ENCODE peak calls at places on chromosome 4, in five cellular contexts. One of them, this sample, is unnamed.

GRCh38 chr4:47209833-47210232 is 178.5 kb downstream of the GABRB1 start:
- DNase-seq in ovary: no peak
- DNase-seq in right lobe of liver: no peak
- DNase-seq in right cardiac atrium: no peak
- DNase-seq in K562: no peak
- DNase-seq in this sample: no peak

GRCh38 chr4:77225022-77225421 is 68.0 kb downstream of the CCNG2 start:
- DNase-seq in K562: no peak
- DNase-seq in right lobe of liver: no peak
- DNase-seq in ovary: no peak
- DNase-seq in right cardiac atrium: no peak
- DNase-seq in this sample: no peak

GRCh38 chr4:145679991-145680455 is at the start of gene C4orf51:
- DNase-seq in ovary: no peak
- DNase-seq in right lobe of liver: no peak
- DNase-seq in K562: no peak
- DNase-seq in right cardiac atrium: no peak
- DNase-seq in this sample: no peak

GRCh38 chr4:101347267-101347556 is at the start of gene PPP3CA:
- DNase-seq in right cardiac atrium: no peak
- DNase-seq in right lobe of liver: no peak
- DNase-seq in K562: no peak
- DNase-seq in ovary: no peak
- DNase-seq in this sample: no peak

GRCh38 chr4:955931-956381 is 17.4 kb downstream of the DGKQ start:
- DNase-seq in ovary: peak; percentile 9
- DNase-seq in K562: no peak
- DNase-seq in right lobe of liver: no peak
- DNase-seq in right cardiac atrium: no peak
- DNase-seq in this sample: peak; percentile 16

GRCh38 chr4:133921280-133922195 is 280.1 kb downstream of the PABPC4L start:
- DNase-seq in K562: no peak
- DNase-seq in right lobe of liver: no peak
- DNase-seq in right cardiac atrium: no peak
- DNase-seq in ovary: no peak
- DNase-seq in this sample: no peak

GRCh38 chr4:98659741-98660507 is 1.5 kb upstream of the TSPAN5 start:
- DNase-seq in ovary: no peak
- DNase-seq in K562: no peak
- DNase-seq in right cardiac atrium: no peak
- DNase-seq in right lobe of liver: no peak
- DNase-seq in this sample: no peak

GRCh38 chr4:151862766-151863165 is 102.0 kb upstream of the GATB start:
- DNase-seq in K562: no peak
- DNase-seq in ovary: no peak
- DNase-seq in right cardiac atrium: no peak
- DNase-seq in right lobe of liver: no peak
- DNase-seq in this sample: no peak

GRCh38 chr4:110108470-110108869 is 89.9 kb downstream of the ELOVL6 start:
- DNase-seq in right lobe of liver: no peak
- DNase-seq in K562: no peak
- DNase-seq in ovary: no peak
- DNase-seq in right cardiac atrium: no peak
- DNase-seq in this sample: no peak

GRCh38 chr4:12360391-12360790 is 931.7 kb upstream of the HS3ST1 start:
- DNase-seq in right lobe of liver: no peak
- DNase-seq in right cardiac atrium: no peak
- DNase-seq in K562: no peak
- DNase-seq in ovary: no peak
- DNase-seq in this sample: no peak

GRCh38 chr4:64584981-64585557 is 175.8 kb upstream of the TECRL start:
- DNase-seq in right cardiac atrium: peak; percentile 43
- DNase-seq in ovary: no peak
- DNase-seq in right lobe of liver: no peak
- DNase-seq in K562: peak; percentile 47
- DNase-seq in this sample: no peak

GRCh38 chr4:125719987-125720386 is 405.2 kb downstream of the FAT4 start:
- DNase-seq in right cardiac atrium: no peak
- DNase-seq in right lobe of liver: no peak
- DNase-seq in K562: no peak
- DNase-seq in ovary: no peak
- DNase-seq in this sample: no peak

GRCh38 chr4:146638801-146639351 is at the start of gene POU4F2:
- DNase-seq in ovary: no peak
- DNase-seq in right cardiac atrium: no peak
- DNase-seq in K562: no peak
- DNase-seq in right lobe of liver: no peak
- DNase-seq in this sample: no peak

GRCh38 chr4:87092389-87093141 is 127.9 kb downstream of the KLHL8 start:
- DNase-seq in right lobe of liver: peak; percentile 84
- DNase-seq in K562: peak; percentile 48
- DNase-seq in ovary: peak; percentile 62
- DNase-seq in right cardiac atrium: peak; percentile 77
- DNase-seq in this sample: peak; percentile 78

GRCh38 chr4:168631241-168632151 is 134.6 kb downstream of the PALLD start:
- DNase-seq in K562: no peak
- DNase-seq in ovary: peak; percentile 66
- DNase-seq in right cardiac atrium: peak; percentile 86
- DNase-seq in right lobe of liver: peak; percentile 61
- DNase-seq in this sample: peak; percentile 80

GRCh38 chr4:138602664-138603063 is 360.5 kb upstream of the SLC7A11 start:
- DNase-seq in ovary: no peak
- DNase-seq in right cardiac atrium: no peak
- DNase-seq in K562: no peak
- DNase-seq in right lobe of liver: no peak
- DNase-seq in this sample: no peak

GRCh38 chr4:54586343-54586953 is 71.3 kb upstream of the KIT start:
- DNase-seq in right cardiac atrium: no peak
- DNase-seq in K562: no peak
- DNase-seq in right lobe of liver: no peak
- DNase-seq in ovary: no peak
- DNase-seq in this sample: peak; percentile 50

GRCh38 chr4:169583563-169583962 is 28.8 kb downstream of the NEK1 start:
- DNase-seq in K562: no peak
- DNase-seq in ovary: no peak
- DNase-seq in right cardiac atrium: no peak
- DNase-seq in right lobe of liver: no peak
- DNase-seq in this sample: no peak

GRCh38 chr4:83686166-83686565 is 150.3 kb downstream of the GPAT3 start:
- DNase-seq in ovary: no peak
- DNase-seq in right cardiac atrium: no peak
- DNase-seq in right lobe of liver: no peak
- DNase-seq in K562: no peak
- DNase-seq in this sample: no peak

GRCh38 chr4:142091085-142091513 is 454.7 kb downstream of the IL15 start:
- DNase-seq in right cardiac atrium: no peak
- DNase-seq in K562: no peak
- DNase-seq in right lobe of liver: no peak
- DNase-seq in ovary: no peak
- DNase-seq in this sample: no peak

GRCh38 chr4:1470816-1471442 is 64.7 kb upstream of the NKX1-1 start:
- DNase-seq in K562: no peak
- DNase-seq in right lobe of liver: peak; percentile 37
- DNase-seq in right cardiac atrium: no peak
- DNase-seq in ovary: no peak
- DNase-seq in this sample: no peak

GRCh38 chr4:73211968-73212367 is 46.6 kb downstream of the ANKRD17 start:
- DNase-seq in ovary: no peak
- DNase-seq in K562: no peak
- DNase-seq in right lobe of liver: no peak
- DNase-seq in right cardiac atrium: no peak
- DNase-seq in this sample: no peak

GRCh38 chr4:1727117-1728031 is 6.1 kb downstream of the TACC3 start:
- DNase-seq in right lobe of liver: peak; percentile 64
- DNase-seq in ovary: no peak
- DNase-seq in K562: no peak
- DNase-seq in right cardiac atrium: peak; percentile 89
- DNase-seq in this sample: no peak

GRCh38 chr4:173333658-173334084 is 487 bp downstream of the HMGB2 start:
- DNase-seq in right cardiac atrium: peak; percentile 86
- DNase-seq in ovary: peak; percentile 82
- DNase-seq in K562: peak; percentile 59
- DNase-seq in right lobe of liver: peak; percentile 67
- DNase-seq in this sample: peak; percentile 80

GRCh38 chr4:78777556-78777900 is 1.4 kb downstream of the BMP2K start:
- DNase-seq in ovary: no peak
- DNase-seq in right cardiac atrium: no peak
- DNase-seq in K562: no peak
- DNase-seq in right lobe of liver: no peak
- DNase-seq in this sample: no peak

GRCh38 chr4:74205046-74205445 is 47.1 kb downstream of the MTHFD2L start:
- DNase-seq in ovary: no peak
- DNase-seq in right lobe of liver: no peak
- DNase-seq in right cardiac atrium: no peak
- DNase-seq in K562: no peak
- DNase-seq in this sample: no peak

GRCh38 chr4:87101543-87102199 is 118.7 kb downstream of the KLHL8 start:
- DNase-seq in right cardiac atrium: peak; percentile 66
- DNase-seq in ovary: no peak
- DNase-seq in K562: no peak
- DNase-seq in right lobe of liver: no peak
- DNase-seq in this sample: no peak

GRCh38 chr4:25090516-25090915 is 59.8 kb upstream of the LGI2 start:
- DNase-seq in ovary: no peak
- DNase-seq in right cardiac atrium: no peak
- DNase-seq in right lobe of liver: no peak
- DNase-seq in K562: no peak
- DNase-seq in this sample: no peak

GRCh38 chr4:143390764-143391163 is 54.1 kb downstream of the GAB1 start:
- DNase-seq in right cardiac atrium: no peak
- DNase-seq in right lobe of liver: no peak
- DNase-seq in ovary: no peak
- DNase-seq in K562: no peak
- DNase-seq in this sample: no peak
- H3K4me1 ChIP-seq in right cardiac atrium: peaks cover 18% of the 10 kb centered on the region
- H3K4me1 ChIP-seq in right lobe of liver: peaks cover 17% of the 10 kb centered on the region
- H3K4me1 ChIP-seq in ovary: peaks cover 10% of the 10 kb centered on the region
- H3K4me1 ChIP-seq in K562: no peaks in the 10 kb centered on the region
- H3K4me1 ChIP-seq in this sample: peaks cover 12% of the 10 kb centered on the region

GRCh38 chr4:179125870-179126269 is 1683.6 kb upstream of the AGA start:
- DNase-seq in right cardiac atrium: no peak
- DNase-seq in K562: no peak
- DNase-seq in ovary: no peak
- DNase-seq in right lobe of liver: no peak
- DNase-seq in this sample: no peak

GRCh38 chr4:179123079-179123478 is 1680.8 kb upstream of the AGA start:
- DNase-seq in K562: no peak
- DNase-seq in right lobe of liver: no peak
- DNase-seq in right cardiac atrium: no peak
- DNase-seq in ovary: no peak
- DNase-seq in this sample: no peak

GRCh38 chr4:179124957-179125356 is 1682.7 kb upstream of the AGA start:
- DNase-seq in ovary: no peak
- DNase-seq in right lobe of liver: no peak
- DNase-seq in K562: no peak
- DNase-seq in right cardiac atrium: no peak
- DNase-seq in this sample: no peak

GRCh38 chr4:179128299-179128698 is 1686.1 kb upstream of the AGA start:
- DNase-seq in ovary: no peak
- DNase-seq in right lobe of liver: no peak
- DNase-seq in right cardiac atrium: no peak
- DNase-seq in K562: no peak
- DNase-seq in this sample: no peak

DNA sequence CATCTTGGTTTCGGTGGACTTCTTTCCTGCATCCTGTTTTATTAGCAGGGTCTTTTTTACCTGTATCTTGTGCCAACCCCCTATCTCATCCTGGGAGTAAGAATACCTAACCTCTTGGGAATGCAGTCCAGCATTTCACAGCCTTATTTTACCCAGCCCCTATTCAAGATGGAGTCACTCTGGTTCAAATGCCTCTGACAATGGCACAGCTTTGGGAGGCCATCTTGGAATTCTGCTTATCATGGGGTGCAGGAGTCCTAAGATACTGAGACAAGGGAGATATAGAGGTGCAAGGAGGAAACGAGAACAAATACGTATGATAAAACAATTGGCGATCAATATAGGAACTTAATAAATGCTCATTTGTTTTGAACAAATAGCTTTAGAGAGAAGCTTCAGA is 1682.2 kb upstream of the AGA start:
- DNase-seq in right cardiac atrium: no peak
- DNase-seq in K562: no peak
- DNase-seq in ovary: no peak
- DNase-seq in right lobe of liver: no peak
- DNase-seq in this sample: no peak
- H3K4me1 ChIP-seq in right cardiac atrium: no peaks in the 10 kb centered on the region
- H3K4me1 ChIP-seq in K562: no peaks in the 10 kb centered on the region
- H3K4me1 ChIP-seq in ovary: no peaks in the 10 kb centered on the region
- H3K4me1 ChIP-seq in right lobe of liver: no peaks in the 10 kb centered on the region
- H3K4me1 ChIP-seq in this sample: no peaks in the 10 kb centered on the region

GRCh38 chr4:40306991-40307390 is 28.1 kb upstream of the CHRNA9 start:
- DNase-seq in right lobe of liver: no peak
- DNase-seq in K562: no peak
- DNase-seq in ovary: no peak
- DNase-seq in right cardiac atrium: no peak
- DNase-seq in this sample: no peak
- H3K4me1 ChIP-seq in right lobe of liver: no peaks in the 10 kb centered on the region
- H3K4me1 ChIP-seq in K562: peaks cover 32% of the 10 kb centered on the region
- H3K4me1 ChIP-seq in ovary: no peaks in the 10 kb centered on the region
- H3K4me1 ChIP-seq in right cardiac atrium: no peaks in the 10 kb centered on the region
- H3K4me1 ChIP-seq in this sample: no peaks in the 10 kb centered on the region

GRCh38 chr4:102506523-102506922 is 5.4 kb downstream of the NFKB1 start:
- DNase-seq in ovary: no peak
- DNase-seq in K562: no peak
- DNase-seq in right cardiac atrium: no peak
- DNase-seq in right lobe of liver: no peak
- DNase-seq in this sample: no peak

GRCh38 chr4:102503831-102504786 is 3.0 kb downstream of the NFKB1 start:
- DNase-seq in K562: no peak
- DNase-seq in right cardiac atrium: no peak
- DNase-seq in right lobe of liver: no peak
- DNase-seq in ovary: no peak
- DNase-seq in this sample: no peak

GRCh38 chr4:102504941-102505340 is 3.8 kb downstream of the NFKB1 start:
- DNase-seq in ovary: no peak
- DNase-seq in right lobe of liver: no peak
- DNase-seq in right cardiac atrium: no peak
- DNase-seq in K562: no peak
- DNase-seq in this sample: no peak

GRCh38 chr4:102503301-102503746 is 2.2 kb downstream of the NFKB1 start:
- DNase-seq in ovary: no peak
- DNase-seq in K562: no peak
- DNase-seq in right lobe of liver: no peak
- DNase-seq in right cardiac atrium: no peak
- DNase-seq in this sample: peak; percentile 14

DNA sequence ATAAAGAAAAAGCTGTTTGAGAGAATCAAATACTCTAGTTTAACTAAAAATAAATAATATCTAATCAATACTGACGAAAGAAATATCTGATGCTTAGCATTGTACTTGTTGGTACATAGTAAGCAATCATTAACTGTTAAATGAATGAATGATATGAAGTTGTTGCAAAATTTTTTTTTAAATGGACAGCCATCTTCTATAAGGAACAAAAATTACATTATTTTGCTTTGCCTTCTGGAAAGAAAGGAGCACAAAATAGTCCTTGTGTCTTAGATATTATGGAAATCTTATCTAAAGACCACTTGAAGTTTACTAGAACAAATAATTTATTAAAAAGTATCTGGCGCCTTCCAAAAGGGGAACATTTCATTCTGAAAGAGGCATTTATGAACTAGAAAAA is 4.5 kb downstream of the NFKB1 start:
- DNase-seq in K562: no peak
- DNase-seq in right lobe of liver: no peak
- DNase-seq in ovary: no peak
- DNase-seq in right cardiac atrium: no peak
- DNase-seq in this sample: no peak
- H3K4me1 ChIP-seq in K562: peaks cover 15% of the 10 kb centered on the region
- H3K4me1 ChIP-seq in right lobe of liver: peaks cover 27% of the 10 kb centered on the region
- H3K4me1 ChIP-seq in ovary: peaks cover 1% of the 10 kb centered on the region
- H3K4me1 ChIP-seq in right cardiac atrium: no peaks in the 10 kb centered on the region
- H3K4me1 ChIP-seq in this sample: peaks cover 20% of the 10 kb centered on the region